ENCODE peak calls at places on chromosomes 5 and 9, in nine cellular contexts. L, J, Y, S, Q, D, E, P and B are unnamed samples.

GRCh38 chr5:5585751-5586341 is 163.4 kb downstream of the ICE1 start:
- DNase-seq in Y (no peak), Q (no peak), D (no peak), S (no peak), J (no peak), E (no peak), L (no peak), P (no peak), B (no peak)

GRCh38 chr5:16626696-16627264 is 10.0 kb upstream of the RETREG1 start:
- DNase-seq in D (peak; percentile 39), L (no peak), Y (no peak), J (no peak), S (no peak), Q (peak; percentile 68), E (peak; percentile 46), P (no peak), B (no peak)

GRCh38 chr9:120925535-120926396 is 830 bp downstream of the TRAF1 start:
- DNase-seq in E (peak; percentile 90), P (no peak), L (no peak), Q (no peak), Y (peak; percentile 77), J (no peak), S (peak; percentile 93), D (peak; percentile 96), B (peak; percentile 94)

GRCh38 chr5:54115768-54116403 is 194.5 kb downstream of the ARL15 start:
- DNase-seq in D (peak; percentile 29), S (peak; percentile 77), E (no peak), P (no peak), L (no peak), J (no peak), Q (no peak), Y (no peak), B (peak; percentile 66)

GRCh38 chr5:172712610-172713009 is 58.4 kb downstream of the DUSP1 start:
- DNase-seq in J (no peak), D (no peak), Y (no peak), E (no peak), S (no peak), Q (no peak), P (no peak), L (no peak), B (no peak)

GRCh38 chr5:141528401-141528984 is 39.6 kb downstream of the PCDHGC5 start:
- DNase-seq in L (no peak), S (no peak), P (no peak), Q (no peak), J (no peak), D (no peak), E (no peak), Y (no peak), B (no peak)

GRCh38 chr9:84839538-84839937 is 170.0 kb downstream of the NTRK2 start:
- DNase-seq in Q (no peak), P (no peak), D (no peak), J (no peak), L (no peak), E (no peak), Y (no peak), S (peak; percentile 52), B (peak; percentile 48)

GRCh38 chr5:134088291-134088690 is 26.2 kb upstream of the TCF7 start:
- DNase-seq in P (no peak), J (no peak), S (no peak), Y (no peak), E (no peak), D (no peak), Q (no peak), L (no peak), B (peak; percentile 42)

GRCh38 chr5:172901012-172901780 is 58.0 kb upstream of the RPL26L1 start:
- DNase-seq in J (no peak), S (no peak), Q (no peak), Y (no peak), P (no peak), L (peak; percentile 66), E (no peak), D (peak; percentile 83), B (peak; percentile 96)

GRCh38 chr9:129393064-129393463 is 215.0 kb upstream of the IER5L start:
- DNase-seq in Y (no peak), D (no peak), P (no peak), J (no peak), Q (no peak), E (no peak), S (no peak), L (no peak), B (no peak)

GRCh38 chr9:136160939-136161610 is 42.4 kb upstream of the TMEM250 start:
- DNase-seq in Q (no peak), D (no peak), S (no peak), J (no peak), L (no peak), Y (no peak), P (no peak), E (no peak), B (no peak)

GRCh38 chr9:123338710-123339665 is 17.0 kb upstream of the CRB2 start:
- DNase-seq in J (no peak), Q (peak; percentile 51), L (peak; percentile 75), S (no peak), E (peak; percentile 86), Y (peak; percentile 93), P (no peak), D (no peak), B (no peak)

GRCh38 chr5:100792781-100793180 is 110.3 kb downstream of the ST8SIA4 start:
- DNase-seq in Y (no peak), L (no peak), S (peak; percentile 14), E (no peak), Q (no peak), J (no peak), P (no peak), D (no peak), B (no peak)

GRCh38 chr9:81826541-81826906 is 101.7 kb upstream of the SPATA31D4 start:
- DNase-seq in L (no peak), Y (no peak), E (no peak), J (no peak), D (peak; percentile 55), S (no peak), P (no peak), Q (no peak), B (no peak)

GRCh38 chr5:132055808-132056609 is 4.4 kb upstream of the IL3 start:
- DNase-seq in S (no peak), P (peak; percentile 11), Y (no peak), L (peak; percentile 51), Q (peak; percentile 10), J (peak; percentile 78), D (no peak), E (peak; percentile 48), B (no peak)

GRCh38 chr9:20732118-20732517 is 48.1 kb downstream of the FOCAD start:
- DNase-seq in S (peak; percentile 81), P (no peak), E (no peak), D (peak; percentile 61), Q (no peak), L (no peak), Y (no peak), J (no peak), B (peak; percentile 83)

GRCh38 chr9:37676411-37676830 is 25.7 kb downstream of the FRMPD1 start:
- DNase-seq in D (no peak), Q (no peak), J (no peak), Y (no peak), S (no peak), P (no peak), L (no peak), E (no peak), B (no peak)

GRCh38 chr9:137582286-137582860 is 3.6 kb upstream of the DPH7 start:
- DNase-seq in Y (no peak), S (no peak), L (no peak), Q (peak; percentile 37), E (no peak), D (no peak), P (no peak), J (no peak), B (peak; percentile 23)

GRCh38 chr5:67149933-67150523 is 46.6 kb downstream of the CD180 start:
- DNase-seq in J (no peak), Q (no peak), E (no peak), Y (no peak), D (peak; percentile 19), S (no peak), P (no peak), L (no peak), B (peak; percentile 20)

GRCh38 chr9:4620881-4621555 is 41.1 kb upstream of the PLPP6 start:
- DNase-seq in Y (no peak), J (no peak), L (no peak), D (no peak), S (no peak), Q (no peak), E (peak; percentile 18), P (no peak), B (peak; percentile 43)

GRCh38 chr5:86866036-86866435 is 248.3 kb downstream of the COX7C start:
- DNase-seq in S (no peak), E (no peak), J (no peak), Y (no peak), Q (no peak), P (no peak), D (no peak), L (no peak), B (no peak)

GRCh38 chr9:124801356-124801755 is 24.4 kb downstream of the OLFML2A start:
- DNase-seq in E (no peak), P (no peak), J (no peak), D (no peak), L (no peak), Y (no peak), Q (no peak), S (no peak), B (no peak)

GRCh38 chr9:128101690-128102089 is 25.8 kb downstream of the PTGES2 start:
- DNase-seq in D (no peak), E (no peak), L (peak; percentile 37), P (no peak), J (no peak), S (no peak), Y (no peak), Q (no peak), B (no peak)

GRCh38 chr5:54610197-54610898 is 92.8 kb downstream of the SNX18 start:
- DNase-seq in Y (peak; percentile 54), P (no peak), S (peak; percentile 21), L (no peak), E (peak; percentile 25), Q (no peak), J (no peak), D (peak; percentile 18), B (peak; percentile 43)

GRCh38 chr5:124580925-124581821 is 165.3 kb downstream of the ZNF608 start:
- DNase-seq in Y (no peak), E (no peak), D (no peak), S (peak; percentile 33), Q (no peak), J (no peak), P (no peak), L (peak; percentile 53), B (no peak)

GRCh38 chr5:32233696-32234447 is 59.8 kb upstream of the GOLPH3 start:
- DNase-seq in D (peak; percentile 10), Y (no peak), L (no peak), E (no peak), S (peak; percentile 71), Q (peak; percentile 72), J (no peak), P (no peak), B (peak; percentile 51)